ENCODE peak calls at places on chromosomes 11 and 22, in nine cellular contexts. Y is HCT116; E is OCI-LY7; G is upper lobe of right lung; R is body of pancreas; Q is A549; L is lower lobe of right lung; C is endodermal cell; W is CD8-positive, alpha-beta T cell. M is an unnamed sample.

GRCh38 chr11:17852246-17852645 is 117.7 kb downstream of the KCNC1 start:
- DNase-seq in R (no peak), C (no peak), Y (no peak), W (no peak), L (no peak), Q (no peak), E (no peak), G (no peak), M (no peak)

GRCh38 chr11:123382555-123383074 is 47.5 kb upstream of the GRAMD1B start:
- DNase-seq in Q (no peak), R (no peak), E (no peak), W (no peak), Y (no peak), C (no peak), L (no peak), G (no peak), M (no peak)

GRCh38 chr11:86063536-86063935 is 5.3 kb downstream of the PICALM start:
- DNase-seq in R (no peak), G (no peak), C (no peak), L (no peak), Y (no peak), Q (no peak), E (no peak), W (no peak), M (no peak)

GRCh38 chr22:49371325-49372110 is 456.2 kb downstream of the BRD1 start:
- DNase-seq in R (no peak), E (no peak), Q (no peak), C (peak; percentile 36), W (no peak), Y (no peak), L (peak; percentile 30), G (peak; percentile 46), M (no peak)

GRCh38 chr11:88354909-88355308 is 17.4 kb upstream of the CTSC start:
- DNase-seq in R (no peak), L (no peak), Y (no peak), C (no peak), W (no peak), Q (no peak), G (no peak), E (no peak), M (no peak)

GRCh38 chr11:66366844-66367477 is 4.6 kb downstream of the SLC29A2 start:
- DNase-seq in G (no peak), W (no peak), E (no peak), R (no peak), C (no peak), Y (no peak), L (no peak), Q (no peak), M (peak; percentile 30)

GRCh38 chr11:1624621-1625020 is 2.7 kb upstream of the KRTAP5-4 start:
- DNase-seq in C (no peak), Y (no peak), Q (no peak), W (no peak), R (no peak), E (no peak), L (no peak), G (no peak), M (no peak)

GRCh38 chr11:68724293-68724692 is 27.0 kb downstream of the TESMIN start:
- DNase-seq in L (no peak), R (no peak), G (no peak), Y (no peak), E (no peak), C (no peak), Q (no peak), W (no peak), M (no peak)

GRCh38 chr22:44623771-44624510 is 78.1 kb upstream of the PRR5 start:
- DNase-seq in Y (no peak), W (no peak), R (no peak), E (peak; percentile 28), C (peak; percentile 79), L (peak; percentile 39), G (no peak), Q (peak; percentile 46), M (no peak)

GRCh38 chr22:32628626-32629587 is 154.3 kb downstream of the FBXO7 start:
- DNase-seq in W (no peak), G (no peak), R (no peak), C (no peak), E (no peak), Q (no peak), L (no peak), Y (no peak), M (peak; percentile 64)

GRCh38 chr11:78050964-78051831 is 12.5 kb upstream of the THRSP start:
- DNase-seq in R (no peak), G (no peak), Y (no peak), C (peak; percentile 73), E (no peak), W (no peak), L (no peak), Q (no peak), M (peak; percentile 63)

GRCh38 chr11:47403135-47403534 is 5.3 kb upstream of the SLC39A13 start:
- DNase-seq in C (peak; percentile 42), G (no peak), W (no peak), Y (no peak), R (no peak), E (no peak), L (no peak), Q (no peak), M (no peak)

GRCh38 chr11:28133146-28133545 is 25.0 kb downstream of the METTL15 start:
- DNase-seq in Y (no peak), Q (no peak), R (no peak), C (no peak), W (no peak), E (no peak), G (no peak), L (no peak), M (no peak)

GRCh38 chr22:37303821-37304274 is 21.5 kb downstream of the CYTH4 start:
- DNase-seq in G (peak; percentile 83), Y (peak; percentile 42), W (peak; percentile 63), R (peak; percentile 64), C (no peak), E (no peak), L (peak; percentile 66), Q (peak; percentile 67), M (no peak)

GRCh38 chr22:43624144-43624998 is 187.7 kb downstream of the EFCAB6 start:
- DNase-seq in W (no peak), L (no peak), C (no peak), Y (no peak), Q (peak; percentile 71), R (no peak), G (no peak), E (no peak), M (no peak)

GRCh38 chr22:47124451-47124881 is 362.0 kb downstream of the TBC1D22A start:
- DNase-seq in E (no peak), R (no peak), Y (no peak), G (peak; percentile 56), C (no peak), W (no peak), Q (no peak), L (peak; percentile 42), M (no peak)

DNA sequence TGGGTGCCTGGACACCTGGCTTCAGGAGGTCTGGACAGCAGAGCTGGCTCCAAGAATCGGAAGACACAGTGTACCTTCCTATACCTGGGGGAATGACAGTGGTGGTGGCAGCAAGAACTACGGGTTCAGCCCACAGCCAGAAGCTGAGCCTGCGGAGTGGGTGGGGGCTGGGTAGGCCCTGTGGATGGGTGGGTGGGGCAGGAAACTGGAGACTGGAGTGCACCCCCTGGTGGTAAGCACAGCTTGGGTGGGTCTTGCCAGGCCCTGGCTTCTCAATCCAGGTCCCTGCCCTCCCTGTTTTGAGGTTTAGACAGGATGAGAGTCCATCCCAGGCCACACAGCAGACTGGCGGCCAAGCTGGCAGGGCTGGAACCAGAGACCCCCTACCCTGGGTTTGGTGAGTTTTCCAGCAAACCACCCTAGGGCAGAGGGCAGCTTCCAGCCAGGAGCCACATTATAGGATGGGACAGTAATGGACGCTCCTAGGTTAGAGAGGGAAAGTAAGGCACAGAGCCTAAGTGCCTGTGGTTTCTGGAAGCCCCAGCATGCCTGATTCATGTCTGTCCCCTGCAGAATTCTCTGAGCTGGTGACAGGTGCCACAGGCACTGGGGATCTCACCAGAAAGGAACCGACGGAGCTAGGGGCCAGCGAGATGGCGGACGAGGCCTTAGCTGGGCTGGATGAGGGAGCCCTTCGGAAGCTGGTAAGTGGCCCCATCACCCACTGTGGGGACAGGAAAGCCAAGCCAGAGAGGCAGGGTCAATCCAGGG is 1.7 kb downstream of the SMTN start:
- DNase-seq in Q (peak; percentile 74), R (peak; percentile 73), W (peak; percentile 35), G (no peak), C (peak; percentile 87), E (peak; percentile 55), Y (peak; percentile 69), L (no peak), M (peak; percentile 83)
- H3K4me3 ChIP-seq in Q (peak overlapping the region; percentile 95), R (no peak overlapping the region), W (no peak overlapping the region), G (peak overlapping the region; percentile 91), C (no peak overlapping the region), E (peak overlapping the region; percentile 87), Y (peak overlapping the region; percentile 78), L (peak overlapping the region; percentile 96), M (no peak overlapping the region)

GRCh38 chr22:45630436-45630835 is 41.2 kb upstream of the ATXN10 start:
- DNase-seq in L (no peak), C (no peak), E (no peak), Q (no peak), Y (no peak), W (no peak), G (peak; percentile 59), R (no peak), M (no peak)
- H3K4me1 ChIP-seq in L (no peaks in the 10 kb centered on the region), C (no peaks in the 10 kb centered on the region), E (no peaks in the 10 kb centered on the region), Q (peaks cover 41% of the 10 kb centered on the region), Y (peaks cover 44% of the 10 kb centered on the region), W (no peaks in the 10 kb centered on the region), G (no peaks in the 10 kb centered on the region), R (peaks cover 28% of the 10 kb centered on the region), M (no peaks in the 10 kb centered on the region)

DNA sequence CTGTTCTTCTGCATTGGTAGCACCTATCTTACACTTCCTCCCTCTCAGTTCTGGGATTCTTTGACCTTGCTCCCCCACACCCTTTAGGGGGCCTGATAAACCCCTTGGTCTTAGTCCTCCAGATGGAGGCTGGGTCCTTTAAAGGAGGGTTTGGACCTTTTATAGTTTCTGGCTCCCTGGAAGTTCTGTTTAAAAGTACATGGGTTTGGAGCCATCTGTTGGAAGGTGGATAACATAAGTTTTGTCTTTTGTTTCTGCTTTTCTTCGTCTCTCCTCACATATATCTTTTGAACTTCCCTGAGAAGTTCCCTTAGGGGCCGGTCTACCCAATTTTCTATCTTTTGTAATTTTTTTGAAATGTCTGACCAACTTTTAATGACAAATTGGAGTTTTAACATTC is 17.9 kb upstream of the HYLS1 start:
- DNase-seq in Q (no peak), G (no peak), L (no peak), C (no peak), W (no peak), R (no peak), Y (no peak), E (no peak), M (no peak)
- TF ChIP-seq CTCF in Q (no peak), G (no peak), L (no peak), C (peak; percentile 34), W (no peak), R (no peak), Y (no peak), E (no peak), M (no peak)

DNA sequence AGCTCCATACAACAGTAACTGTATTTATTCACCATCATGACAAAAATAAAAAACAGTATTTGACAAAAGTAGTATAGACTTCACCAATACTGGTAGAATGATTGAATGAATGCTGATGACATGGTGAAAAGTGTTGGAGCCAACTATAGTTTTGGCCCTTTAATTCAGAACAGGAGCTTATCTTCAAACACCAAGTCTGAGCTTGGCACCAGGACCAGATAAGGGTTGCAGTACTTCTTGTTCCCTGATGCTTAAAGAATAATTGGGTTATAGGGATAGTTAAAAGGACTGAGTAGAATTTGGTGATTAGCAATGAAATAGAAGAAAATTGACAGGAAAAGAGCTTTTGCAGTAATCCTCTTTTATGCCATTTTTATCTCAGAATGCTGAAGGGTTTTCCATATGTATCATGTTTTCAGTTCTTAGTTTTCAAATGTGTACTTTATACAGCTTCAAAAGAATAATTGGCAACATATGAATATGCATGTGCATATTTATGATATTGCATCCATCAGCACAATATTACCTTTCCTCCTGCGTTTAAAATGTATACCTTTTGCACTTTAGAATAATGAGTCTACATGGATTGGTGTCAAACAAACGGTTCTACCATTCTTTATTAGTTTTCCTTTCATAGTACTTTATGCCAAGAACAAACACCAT is 214.2 kb upstream of the ARHGAP42 start:
- DNase-seq in E (no peak), G (no peak), W (no peak), R (no peak), C (no peak), L (no peak), Y (no peak), Q (no peak), M (no peak)
- H3K4me3 ChIP-seq in E (no peak overlapping the region), G (no peak overlapping the region), W (no peak overlapping the region), R (no peak overlapping the region), C (no peak overlapping the region), L (no peak overlapping the region), Y (no peak overlapping the region), Q (no peak overlapping the region), M (no peak overlapping the region)

M was measured in Caco-2.